ENCODE peak calls at places on chromosome 7, in four cellular contexts. R is H1, J is HepG2, S is K562. W is an unnamed sample.

GRCh38 chr7:47435889-47436312 is 146.0 kb downstream of the TNS3 start:
- DNase-seq in S (peak), J (peak), R (peak), W (no peak)

GRCh38 chr7:101985646-101986199 is 168.3 kb downstream of the CUX1 start:
- DNase-seq in R (no peak), S (no peak), J (no peak), W (no peak)

GRCh38 chr7:12369700-12370099 is 34.0 kb downstream of the VWDE start:
- DNase-seq in J (no peak), S (no peak), R (no peak), W (no peak)

GRCh38 chr7:121544199-121544598 is 148.1 kb upstream of the FAM3C start:
- DNase-seq in S (no peak), R (no peak), J (no peak), W (no peak)

GRCh38 chr7:38682602-38683001 is 51.4 kb upstream of the AMPH start:
- DNase-seq in S (no peak), R (no peak), J (no peak), W (no peak)

GRCh38 chr7:55548295-55548731 is 24.0 kb downstream of the VOPP1 start:
- DNase-seq in S (no peak), R (no peak), J (no peak), W (no peak)

GRCh38 chr7:2474224-2474623 is 2.0 kb downstream of the GRIFIN start:
- DNase-seq in R (no peak), S (no peak), J (no peak), W (no peak)

GRCh38 chr7:1290262-1291039 is 57.8 kb downstream of the UNCX start:
- DNase-seq in S (no peak), J (no peak), R (no peak), W (no peak)

GRCh38 chr7:40733111-40733510 is 598.3 kb downstream of the SUGCT start:
- DNase-seq in R (no peak), S (no peak), J (peak), W (no peak)

GRCh38 chr7:31744294-31744874 is 57.4 kb downstream of the PPP1R17 start:
- DNase-seq in J (peak), S (peak), R (no peak), W (peak)

GRCh38 chr7:25091129-25091528 is 33.9 kb downstream of the CYCS start:
- DNase-seq in R (no peak), J (no peak), S (no peak), W (no peak)

GRCh38 chr7:146090023-146090645 is 26.5 kb upstream of the CNTNAP2 start:
- DNase-seq in R (no peak), S (peak), J (peak), W (peak)

DNA sequence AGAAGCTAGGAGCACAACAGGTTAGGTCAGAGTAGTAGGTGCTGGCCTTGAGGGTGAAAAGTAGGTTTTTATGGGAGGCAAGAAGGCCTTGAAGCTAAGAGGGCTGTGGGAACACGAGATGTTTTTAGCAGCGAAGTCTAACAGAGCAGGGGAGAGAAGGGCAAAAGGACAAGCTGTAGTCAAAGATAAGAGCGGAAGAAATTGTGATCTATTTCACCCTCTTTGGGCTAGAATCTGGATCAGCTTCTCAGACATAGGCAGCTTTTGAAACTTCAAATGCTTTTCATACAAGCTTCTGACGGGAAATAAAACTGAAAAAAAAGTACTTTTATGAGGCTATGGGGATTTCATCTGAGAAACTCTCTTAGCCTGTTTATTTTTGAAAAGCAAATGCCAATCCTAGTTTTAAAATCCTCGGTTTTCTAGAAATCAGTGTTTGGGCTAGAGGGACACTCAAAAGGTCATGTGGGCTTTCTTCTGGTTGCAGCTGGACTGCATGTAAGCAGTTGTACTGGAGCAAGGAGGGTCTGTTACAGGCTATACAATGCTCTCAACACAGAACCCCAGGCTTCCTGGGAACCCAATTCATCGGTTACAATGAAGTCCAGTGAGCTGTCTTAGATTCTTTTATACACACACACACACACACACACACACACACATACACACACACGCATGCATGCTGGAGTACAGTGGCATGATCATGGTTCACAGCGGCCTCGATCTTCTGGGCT is 83.5 kb downstream of the RNF216 start:
- DNase-seq in R (no peak), J (no peak), S (no peak), W (no peak)
- TF ChIP-seq TAF1 in R (no peak), J (no peak), S (no peak), W (no peak)

DNA sequence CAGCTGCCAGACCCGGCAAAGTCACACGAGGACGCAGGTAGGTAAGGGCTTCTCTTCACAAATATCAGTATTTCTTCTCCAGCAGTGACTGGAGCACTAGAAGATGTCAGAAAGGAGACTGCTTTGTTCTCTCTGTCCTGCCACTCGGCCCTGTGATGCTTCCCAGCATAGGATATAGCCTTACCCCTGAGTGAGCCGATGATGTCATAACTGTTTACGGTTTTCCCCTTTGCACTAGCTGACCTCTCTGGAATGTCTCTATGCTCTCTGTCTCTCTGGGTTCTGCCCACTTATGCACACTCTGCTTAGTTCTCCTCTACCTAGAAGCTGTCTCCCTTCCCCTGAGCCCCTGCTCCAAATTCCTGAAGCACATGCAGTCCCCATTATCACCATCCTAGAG is 167.5 kb upstream of the PODXL start:
- DNase-seq in S (no peak), R (no peak), J (peak), W (no peak)
- TF ChIP-seq TAF1 in S (no peak), R (no peak), J (no peak), W (no peak)

GRCh38 chr7:116779222-116779621 is 83.2 kb upstream of the CAPZA2 start:
- DNase-seq in J (no peak), R (no peak), S (no peak), W (no peak)

GRCh38 chr7:116780966-116781365 is 81.4 kb upstream of the CAPZA2 start:
- DNase-seq in J (no peak), S (no peak), R (no peak), W (no peak)

GRCh38 chr7:116780521-116780920 is 81.9 kb upstream of the CAPZA2 start:
- DNase-seq in J (no peak), R (no peak), S (no peak), W (no peak)

GRCh38 chr7:116781584-116781983 is 80.8 kb upstream of the CAPZA2 start:
- DNase-seq in S (no peak), R (no peak), J (no peak), W (no peak)

GRCh38 chr7:116779921-116780320 is 82.5 kb upstream of the CAPZA2 start:
- DNase-seq in R (no peak), S (no peak), J (no peak), W (no peak)
- TF ChIP-seq TAF1 in R (no peak), S (no peak), J (no peak), W (no peak)

DNA sequence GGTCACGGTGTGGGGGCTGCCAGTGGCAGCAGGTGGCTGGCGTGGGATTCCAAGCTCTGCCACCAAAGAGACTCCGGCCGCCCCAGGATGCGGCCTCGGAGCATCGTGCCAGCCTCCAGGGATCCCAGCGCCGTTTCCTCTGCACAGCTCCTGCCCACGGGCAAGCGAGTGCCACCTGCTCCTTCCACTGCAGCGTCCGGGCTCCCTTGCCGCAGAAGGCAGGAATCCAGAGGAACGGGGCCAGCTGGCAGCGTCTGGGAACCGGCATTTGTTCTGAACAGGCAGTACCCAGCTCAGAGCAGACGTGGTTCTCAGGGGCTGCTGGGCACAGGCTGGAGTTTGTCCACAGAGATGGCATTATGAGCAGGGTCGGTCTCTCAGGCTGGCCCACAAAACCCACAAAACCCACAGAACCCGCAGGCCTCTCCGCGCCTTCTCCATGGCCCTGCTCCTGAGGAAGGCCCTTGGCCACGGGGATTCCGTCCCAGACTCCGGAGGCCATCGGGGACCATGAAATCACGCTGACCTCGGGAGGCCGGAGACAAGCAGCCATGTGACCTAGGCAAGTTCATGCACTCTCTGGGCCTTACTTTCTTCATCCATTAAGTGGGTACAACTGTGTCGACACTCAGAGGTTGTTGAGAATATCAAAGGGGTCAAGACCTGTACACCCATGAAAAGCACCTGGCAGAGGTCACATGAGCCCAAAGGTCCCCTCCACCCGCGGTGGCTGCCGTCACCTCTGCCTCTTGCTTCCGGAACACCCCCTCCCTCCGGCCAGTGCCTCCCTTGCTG is 72.1 kb upstream of the TNRC18 start:
- DNase-seq in J (no peak), S (no peak), R (no peak), W (no peak)
- TF ChIP-seq TAF1 in J (no peak), S (no peak), R (no peak), W (no peak)

DNA sequence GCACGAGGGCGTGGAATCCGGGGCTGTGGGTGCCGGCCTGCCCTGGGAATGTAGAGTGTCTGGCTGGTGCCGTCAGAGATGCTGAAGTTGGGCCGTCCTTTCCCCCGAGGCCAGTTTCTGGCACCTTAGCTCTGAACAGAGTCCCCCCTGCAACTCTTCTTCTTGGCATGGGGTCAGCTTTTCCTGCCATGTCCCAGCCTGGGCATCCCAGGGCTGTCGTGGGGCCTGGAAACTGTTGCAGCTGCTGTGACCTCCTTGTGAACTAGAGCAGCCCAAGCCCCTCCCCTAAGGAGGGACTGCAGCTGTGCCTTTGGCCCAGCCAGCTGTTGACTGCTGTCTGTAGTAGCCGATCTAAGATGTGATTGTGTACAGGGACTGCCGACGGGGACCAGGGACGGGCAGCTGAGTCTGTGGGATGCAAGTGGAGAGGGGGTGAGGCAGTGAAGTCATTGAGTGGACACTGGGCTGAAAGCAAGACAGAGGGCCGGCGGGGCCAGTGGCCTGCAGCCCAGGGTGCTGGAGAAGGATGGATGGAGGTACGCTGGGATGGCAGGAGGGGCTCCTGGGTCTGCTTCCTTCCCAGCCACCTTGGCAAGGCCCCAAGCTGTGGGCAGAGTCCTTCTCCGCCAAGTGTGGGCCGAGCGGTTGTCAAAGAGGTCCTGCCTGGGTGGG is 35.7 kb downstream of the GBX1 start:
- DNase-seq in S (no peak), R (no peak), J (no peak), W (no peak)
- TF ChIP-seq TAF1 in S (no peak), R (no peak), J (no peak), W (no peak)

DNA sequence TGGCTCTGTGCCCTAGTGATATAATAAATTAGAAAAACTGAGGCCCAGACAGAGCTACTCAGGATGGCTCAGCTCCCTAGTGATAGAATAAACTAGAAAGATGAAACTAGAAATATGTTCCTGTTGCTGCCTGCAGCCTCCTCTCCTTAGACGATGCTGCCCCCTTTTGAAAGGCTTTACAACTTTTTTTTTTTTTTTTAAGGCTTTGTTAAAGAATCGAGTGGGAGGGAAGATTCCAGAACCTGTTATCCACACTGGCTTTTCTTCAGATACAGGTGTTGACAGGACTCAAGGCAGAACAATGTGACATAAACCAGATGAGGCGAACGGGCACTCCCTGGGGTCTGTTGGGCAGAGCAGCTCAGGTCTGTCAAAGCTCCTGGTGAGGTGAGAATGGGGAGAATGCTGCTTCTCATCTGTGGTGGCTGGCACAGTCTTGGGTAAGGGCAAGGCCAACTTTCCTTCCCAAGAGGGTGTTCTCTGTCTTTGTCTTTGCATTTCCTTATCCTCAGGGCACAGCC is 175.1 kb downstream of the COBL start:
- DNase-seq in S (peak), J (no peak), R (no peak), W (no peak)
- TF ChIP-seq TAF1 in S (no peak), J (no peak), R (no peak), W (no peak)

GRCh38 chr7:98372993-98373392 is 27.9 kb downstream of the BAIAP2L1 start:
- DNase-seq in S (no peak), R (no peak), J (no peak), W (no peak)
- TF ChIP-seq TAF1 in S (no peak), R (no peak), J (no peak), W (no peak)

GRCh38 chr7:46352335-46352954 is 431.4 kb upstream of the IGFBP3 start:
- DNase-seq in S (peak), J (peak), R (peak), W (peak)
- TF ChIP-seq TAF1 in S (no peak), J (no peak), R (no peak), W (no peak)

DNA sequence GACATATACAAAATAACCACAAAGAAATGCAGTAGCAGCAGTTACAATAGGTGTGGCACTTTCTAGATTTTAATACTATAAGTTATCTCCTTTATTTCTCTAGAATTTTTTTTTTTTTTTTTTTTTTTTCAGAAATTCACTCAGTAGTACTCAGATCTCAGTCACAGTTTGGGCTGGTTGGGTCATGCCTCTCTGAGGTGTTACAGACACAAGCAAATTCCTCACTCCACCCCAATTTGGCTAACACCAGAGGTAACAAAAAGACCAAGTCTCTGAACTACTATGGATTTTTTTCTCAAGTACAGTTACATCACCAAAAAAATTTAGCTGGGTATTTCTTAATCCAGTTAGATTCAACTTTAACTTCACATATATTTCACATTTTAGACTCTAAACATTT is 985.1 kb upstream of the LRRN3 start:
- DNase-seq in J (no peak), S (no peak), R (no peak), W (no peak)
- TF ChIP-seq TAF1 in J (no peak), S (no peak), R (no peak), W (no peak)

GRCh38 chr7:16589895-16590294 is 55.7 kb downstream of the ANKMY2 start:
- DNase-seq in J (no peak), R (no peak), S (no peak), W (no peak)
- TF ChIP-seq TAF1 in J (no peak), R (no peak), S (no peak), W (no peak)

W was measured in GM12891.